ENCODE peak calls at places on chromosomes 6 and 20, in four cellular contexts. One of them, this sample, is unnamed.

GRCh38 chr6:211856-212497 is 80.3 kb upstream of the DUSP22 start:
- DNase-seq in tibial nerve: no peak
- DNase-seq in left ventricle myocardium inferior: no peak
- DNase-seq in mammary epithelial cell: no peak
- DNase-seq in this sample: no peak

GRCh38 chr6:16811277-16811979 is 50.2 kb upstream of the ATXN1 start:
- DNase-seq in tibial nerve: no peak
- DNase-seq in left ventricle myocardium inferior: no peak
- DNase-seq in mammary epithelial cell: no peak
- DNase-seq in this sample: no peak

GRCh38 chr6:37572340-37572739 is 72.6 kb upstream of the CCDC167 start:
- DNase-seq in tibial nerve: no peak
- DNase-seq in mammary epithelial cell: no peak
- DNase-seq in left ventricle myocardium inferior: no peak
- DNase-seq in this sample: no peak

GRCh38 chr6:146850238-146850896 is 251.6 kb downstream of the ADGB start:
- DNase-seq in tibial nerve: no peak
- DNase-seq in mammary epithelial cell: peak; percentile 32
- DNase-seq in left ventricle myocardium inferior: no peak
- DNase-seq in this sample: no peak

GRCh38 chr6:84282566-84282965 is 55.1 kb upstream of the CEP162 start:
- DNase-seq in tibial nerve: no peak
- DNase-seq in mammary epithelial cell: peak; percentile 11
- DNase-seq in left ventricle myocardium inferior: no peak
- DNase-seq in this sample: no peak

GRCh38 chr20:35171753-35172433 is at the start of gene PROCR:
- DNase-seq in tibial nerve: peak; percentile 89
- DNase-seq in left ventricle myocardium inferior: peak; percentile 88
- DNase-seq in mammary epithelial cell: peak; percentile 99
- DNase-seq in this sample: no peak

GRCh38 chr20:14214046-14214445 is 123.4 kb downstream of the FLRT3 start:
- DNase-seq in tibial nerve: no peak
- DNase-seq in left ventricle myocardium inferior: no peak
- DNase-seq in mammary epithelial cell: no peak
- DNase-seq in this sample: no peak

GRCh38 chr20:57934007-57934805 is 224.4 kb upstream of the PMEPA1 start:
- DNase-seq in tibial nerve: no peak
- DNase-seq in left ventricle myocardium inferior: no peak
- DNase-seq in mammary epithelial cell: no peak
- DNase-seq in this sample: no peak

GRCh38 chr6:106513813-106514212 is 115.5 kb downstream of the RTN4IP1 start:
- DNase-seq in mammary epithelial cell: peak; percentile 41
- DNase-seq in tibial nerve: no peak
- DNase-seq in left ventricle myocardium inferior: no peak
- DNase-seq in this sample: no peak

GRCh38 chr6:16236009-16236501 is 2.3 kb upstream of the GMPR start:
- DNase-seq in mammary epithelial cell: no peak
- DNase-seq in tibial nerve: no peak
- DNase-seq in left ventricle myocardium inferior: no peak
- DNase-seq in this sample: no peak

GRCh38 chr6:132952468-132952867 is 138.1 kb downstream of the RPS12 start:
- DNase-seq in left ventricle myocardium inferior: no peak
- DNase-seq in mammary epithelial cell: no peak
- DNase-seq in tibial nerve: no peak
- DNase-seq in this sample: no peak

GRCh38 chr6:133418108-133418507 is 177.0 kb downstream of the EYA4 start:
- DNase-seq in left ventricle myocardium inferior: no peak
- DNase-seq in tibial nerve: no peak
- DNase-seq in mammary epithelial cell: no peak
- DNase-seq in this sample: peak; percentile 45

GRCh38 chr20:60820918-60821317 is 431.1 kb upstream of the CDH4 start:
- DNase-seq in mammary epithelial cell: no peak
- DNase-seq in tibial nerve: no peak
- DNase-seq in left ventricle myocardium inferior: no peak
- DNase-seq in this sample: no peak

GRCh38 chr20:32793059-32793458 is 26.7 kb upstream of the MAPRE1 start:
- DNase-seq in left ventricle myocardium inferior: no peak
- DNase-seq in mammary epithelial cell: no peak
- DNase-seq in tibial nerve: no peak
- DNase-seq in this sample: no peak

GRCh38 chr20:32792316-32792715 is 27.4 kb upstream of the MAPRE1 start:
- DNase-seq in mammary epithelial cell: peak; percentile 80
- DNase-seq in tibial nerve: no peak
- DNase-seq in left ventricle myocardium inferior: no peak
- DNase-seq in this sample: no peak

GRCh38 chr20:32798046-32798985 is 21.4 kb upstream of the MAPRE1 start:
- DNase-seq in left ventricle myocardium inferior: no peak
- DNase-seq in tibial nerve: no peak
- DNase-seq in mammary epithelial cell: no peak
- DNase-seq in this sample: no peak

GRCh38 chr20:32796383-32797159 is 23.2 kb upstream of the MAPRE1 start:
- DNase-seq in tibial nerve: no peak
- DNase-seq in mammary epithelial cell: no peak
- DNase-seq in left ventricle myocardium inferior: no peak
- DNase-seq in this sample: no peak

GRCh38 chr20:32797160-32797468 is 22.6 kb upstream of the MAPRE1 start:
- DNase-seq in mammary epithelial cell: no peak
- DNase-seq in left ventricle myocardium inferior: no peak
- DNase-seq in tibial nerve: no peak
- DNase-seq in this sample: no peak
- H3K36me3 ChIP-seq in mammary epithelial cell: no peaks in the 10 kb centered on the region
- H3K36me3 ChIP-seq in left ventricle myocardium inferior: peaks cover 15% of the 10 kb centered on the region
- H3K36me3 ChIP-seq in tibial nerve: no peaks in the 10 kb centered on the region
- H3K36me3 ChIP-seq in this sample: no peaks in the 10 kb centered on the region

DNA sequence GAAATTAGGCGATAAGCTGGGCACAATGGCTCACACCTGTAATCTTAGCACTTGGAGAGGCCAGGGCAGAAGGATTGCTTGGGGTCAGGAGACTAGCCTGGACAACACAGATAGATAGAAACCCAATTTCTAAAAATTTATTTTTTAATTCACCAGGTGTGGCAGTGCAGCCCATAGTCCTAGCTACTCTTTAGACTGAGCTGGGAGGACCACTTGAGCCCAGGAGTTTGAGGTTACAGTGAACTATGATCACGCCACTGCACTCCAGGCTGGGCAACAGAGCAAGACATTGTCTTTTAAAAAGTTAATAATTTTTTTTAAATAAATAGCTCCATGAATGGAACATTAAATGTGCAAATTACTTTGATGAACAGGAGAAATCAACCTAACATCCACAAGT is 8.2 kb downstream of the ZNF318 start:
- DNase-seq in tibial nerve: no peak
- DNase-seq in mammary epithelial cell: no peak
- DNase-seq in left ventricle myocardium inferior: no peak
- DNase-seq in this sample: no peak
- H3K36me3 ChIP-seq in tibial nerve: peaks cover 5% of the 10 kb centered on the region
- H3K36me3 ChIP-seq in mammary epithelial cell: peaks cover 19% of the 10 kb centered on the region
- H3K36me3 ChIP-seq in left ventricle myocardium inferior: peaks cover 82% of the 10 kb centered on the region
- H3K36me3 ChIP-seq in this sample: peaks cover 61% of the 10 kb centered on the region

GRCh38 chr6:45611502-45611901 is 233.8 kb upstream of the SUPT3H start:
- DNase-seq in tibial nerve: no peak
- DNase-seq in left ventricle myocardium inferior: no peak
- DNase-seq in mammary epithelial cell: no peak
- DNase-seq in this sample: no peak
- H3K36me3 ChIP-seq in tibial nerve: no peaks in the 10 kb centered on the region
- H3K36me3 ChIP-seq in left ventricle myocardium inferior: no peaks in the 10 kb centered on the region
- H3K36me3 ChIP-seq in mammary epithelial cell: no peaks in the 10 kb centered on the region
- H3K36me3 ChIP-seq in this sample: no peaks in the 10 kb centered on the region

GRCh38 chr6:111382476-111383294 is 100.3 kb downstream of the REV3L start:
- DNase-seq in tibial nerve: no peak
- DNase-seq in mammary epithelial cell: no peak
- DNase-seq in left ventricle myocardium inferior: peak; percentile 32
- DNase-seq in this sample: no peak

GRCh38 chr6:111377558-111378120 is 105.4 kb downstream of the REV3L start:
- DNase-seq in mammary epithelial cell: no peak
- DNase-seq in left ventricle myocardium inferior: no peak
- DNase-seq in tibial nerve: no peak
- DNase-seq in this sample: no peak

GRCh38 chr6:111379302-111379701 is 103.7 kb downstream of the REV3L start:
- DNase-seq in tibial nerve: no peak
- DNase-seq in mammary epithelial cell: no peak
- DNase-seq in left ventricle myocardium inferior: no peak
- DNase-seq in this sample: no peak

GRCh38 chr6:111381126-111381525 is 101.9 kb downstream of the REV3L start:
- DNase-seq in left ventricle myocardium inferior: no peak
- DNase-seq in mammary epithelial cell: no peak
- DNase-seq in tibial nerve: no peak
- DNase-seq in this sample: no peak

GRCh38 chr6:111379831-111380230 is 103.2 kb downstream of the REV3L start:
- DNase-seq in left ventricle myocardium inferior: no peak
- DNase-seq in tibial nerve: no peak
- DNase-seq in mammary epithelial cell: no peak
- DNase-seq in this sample: no peak
- H3K36me3 ChIP-seq in left ventricle myocardium inferior: peaks cover 88% of the 10 kb centered on the region
- H3K36me3 ChIP-seq in tibial nerve: peaks cover 5% of the 10 kb centered on the region
- H3K36me3 ChIP-seq in mammary epithelial cell: peaks cover 7% of the 10 kb centered on the region
- H3K36me3 ChIP-seq in this sample: peaks cover 36% of the 10 kb centered on the region

DNA sequence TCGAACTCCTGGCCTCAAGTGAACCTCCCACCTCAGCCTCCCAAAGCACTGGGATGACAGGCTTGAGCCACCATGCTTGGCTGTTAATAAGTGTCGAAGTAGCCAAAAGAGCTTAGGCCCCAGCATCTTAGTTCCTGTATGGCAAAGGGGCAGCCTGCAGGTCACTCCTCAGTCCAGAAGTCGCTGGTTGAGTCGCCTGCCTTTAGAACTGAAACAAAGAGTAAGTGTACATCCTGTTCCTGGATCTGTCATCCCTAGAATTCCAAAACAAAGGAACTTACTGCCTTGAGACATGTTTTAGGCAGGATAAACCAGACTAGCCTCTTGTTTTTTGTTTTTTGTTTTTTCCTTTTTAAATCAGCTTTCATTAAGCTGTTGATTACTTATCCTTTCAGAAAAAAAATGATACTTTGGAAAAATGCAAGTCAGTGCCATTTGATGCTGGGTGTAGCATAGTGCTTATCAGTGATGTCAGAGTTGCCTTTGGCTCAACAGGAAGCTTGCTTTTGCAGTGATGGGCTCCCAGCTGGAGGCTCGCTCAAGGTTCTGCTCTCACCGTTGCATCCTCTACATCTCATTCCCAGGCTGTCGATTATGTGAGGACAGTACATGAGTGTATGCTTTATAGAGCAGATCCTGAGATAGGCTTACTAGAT is 9.0 kb downstream of the ACTR5 start:
- DNase-seq in left ventricle myocardium inferior: no peak
- DNase-seq in mammary epithelial cell: no peak
- DNase-seq in tibial nerve: no peak
- DNase-seq in this sample: no peak
- H3K36me3 ChIP-seq in left ventricle myocardium inferior: peaks cover 89% of the 10 kb centered on the region
- H3K36me3 ChIP-seq in mammary epithelial cell: peaks cover 9% of the 10 kb centered on the region
- H3K36me3 ChIP-seq in tibial nerve: no peaks in the 10 kb centered on the region
- H3K36me3 ChIP-seq in this sample: peaks cover 62% of the 10 kb centered on the region

DNA sequence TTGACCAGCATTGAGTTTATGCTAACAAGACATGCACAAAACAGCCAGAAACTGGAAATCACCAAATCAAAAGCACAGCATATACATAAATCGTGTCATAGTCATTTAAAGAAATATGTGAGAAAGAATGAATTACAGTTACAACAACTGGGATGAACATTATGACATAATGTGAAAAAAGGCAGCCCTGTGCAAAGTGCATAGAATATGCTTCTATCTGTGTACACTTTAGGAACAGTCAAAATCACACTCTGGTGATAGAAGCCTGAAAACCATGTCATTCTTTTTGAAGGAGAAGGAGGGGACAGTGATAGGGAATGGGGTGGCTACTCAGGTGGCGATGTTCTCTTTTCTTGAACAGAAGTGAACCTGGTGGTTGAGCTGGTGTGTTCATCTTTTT is 79.7 kb upstream of the KIF25 start:
- DNase-seq in mammary epithelial cell: no peak
- DNase-seq in left ventricle myocardium inferior: no peak
- DNase-seq in tibial nerve: no peak
- DNase-seq in this sample: no peak
- H3K36me3 ChIP-seq in mammary epithelial cell: peaks cover 41% of the 10 kb centered on the region
- H3K36me3 ChIP-seq in left ventricle myocardium inferior: peaks cover 88% of the 10 kb centered on the region
- H3K36me3 ChIP-seq in tibial nerve: peaks cover 3% of the 10 kb centered on the region
- H3K36me3 ChIP-seq in this sample: peaks cover 69% of the 10 kb centered on the region

This sample was measured in SK-N-MC.